ENCODE peak calls at places on chromosomes 13 and 19, in nine cellular contexts. Q is progenitor cell of endocrine pancreas, D is AG20443, K is caudate nucleus, A is head of caudate nucleus, T is spleen, V is SW 1271, W is ascending aorta, U is kidney epithelial cell. E is an unnamed sample.

GRCh38 chr19:29439688-29440550 is 85.9 kb upstream of the VSTM2B start:
- DNase-seq in Q (no peak), D (no peak), K (no peak), A (no peak), T (no peak), V (no peak), W (no peak), U (no peak), E (no peak)

GRCh38 chr19:1245884-1246816 is 2.2 kb upstream of the MIDN start:
- DNase-seq in Q (no peak), D (no peak), K (peak; percentile 26), A (no peak), T (peak; percentile 88), V (no peak), W (no peak), U (no peak), E (no peak)

GRCh38 chr19:19426799-19427198 is 21.3 kb downstream of the GATAD2A start:
- DNase-seq in Q (no peak), D (no peak), K (no peak), A (no peak), T (no peak), V (no peak), W (no peak), U (no peak), E (no peak)

GRCh38 chr13:113350065-113350937 is 13.6 kb downstream of the GRTP1 start:
- DNase-seq in Q (no peak), D (no peak), K (no peak), A (no peak), T (peak; percentile 46), V (no peak), W (no peak), U (no peak), E (no peak)

GRCh38 chr13:77345150-77345780 is 18.4 kb upstream of the MYCBP2 start:
- DNase-seq in Q (no peak), D (no peak), K (no peak), A (no peak), T (no peak), V (no peak), W (no peak), U (no peak), E (no peak)

GRCh38 chr19:53365899-53366493 is 491 bp downstream of the ZNF525 start:
- DNase-seq in Q (no peak), D (peak; percentile 22), K (no peak), A (peak; percentile 37), T (peak; percentile 81), V (no peak), W (no peak), U (no peak), E (no peak)

GRCh38 chr13:24251525-24251924 is 57.9 kb upstream of the C1QTNF9 start:
- DNase-seq in Q (no peak), D (no peak), K (no peak), A (no peak), T (peak; percentile 87), V (no peak), W (no peak), U (no peak), E (no peak)

GRCh38 chr13:61685683-61686013 is 270.0 kb upstream of the PCDH20 start:
- DNase-seq in Q (no peak), D (no peak), K (no peak), A (peak; percentile 33), T (no peak), V (no peak), W (no peak), U (no peak), E (no peak)

E was measured in vagina.